ENCODE peak calls at places on chromosomes 1 and 21, in five cellular contexts. U is CD8-positive, alpha-beta T cell; K is AG08396; I is MM.1S; S is left lung. X is an unnamed sample.

GRCh38 chr1:12276225-12276624 is 46.4 kb downstream of the VPS13D start:
- DNase-seq in U (no peak), K (peak), I (peak), S (no peak), X (no peak)

GRCh38 chr1:152347116-152347728 is 12.6 kb downstream of the FLG2 start:
- DNase-seq in U (peak), K (peak), I (peak), S (no peak), X (no peak)

GRCh38 chr1:168422203-168422848 is 121.5 kb downstream of the XCL2 start:
- DNase-seq in U (no peak), K (no peak), I (no peak), S (no peak), X (no peak)

GRCh38 chr1:43274125-43274803 is 4.5 kb downstream of the TMEM125 start:
- DNase-seq in U (peak), K (no peak), I (peak), S (no peak), X (peak)

GRCh38 chr1:20153000-20153418 is 13.9 kb downstream of the PLA2G2F start:
- DNase-seq in U (no peak), K (no peak), I (no peak), S (peak), X (no peak)

GRCh38 chr1:6795661-6796060 is 10.4 kb downstream of the CAMTA1 start:
- DNase-seq in U (no peak), K (peak), I (no peak), S (no peak), X (no peak)

GRCh38 chr1:94792876-94793605 is 27.1 kb upstream of the SLC44A3 start:
- DNase-seq in U (no peak), K (peak), I (no peak), S (no peak), X (no peak)

GRCh38 chr1:221625026-221625425 is 116.9 kb downstream of the DUSP10 start:
- DNase-seq in U (no peak), K (no peak), I (no peak), S (no peak), X (no peak)

GRCh38 chr1:47508900-47509488 is 71.2 kb downstream of the FOXD2 start:
- DNase-seq in U (no peak), K (no peak), I (no peak), S (no peak), X (no peak)

GRCh38 chr21:40685121-40685630 is 161.8 kb downstream of the DSCAM start:
- DNase-seq in U (no peak), K (no peak), I (no peak), S (no peak), X (no peak)

GRCh38 chr1:1925437-1926345 is 6.6 kb upstream of the TMEM52 start:
- DNase-seq in U (no peak), K (no peak), I (no peak), S (no peak), X (no peak)

GRCh38 chr1:192807968-192808587 is 761 bp upstream of the RGS2 start:
- DNase-seq in U (no peak), K (peak), I (no peak), S (no peak), X (no peak)

GRCh38 chr21:36203603-36203889 is 46.9 kb downstream of the DOP1B start:
- DNase-seq in U (no peak), K (peak), I (peak), S (no peak), X (no peak)

GRCh38 chr1:191757003-191757402 is 401.3 kb upstream of the RGS18 start:
- DNase-seq in U (no peak), K (no peak), I (no peak), S (no peak), X (no peak)

GRCh38 chr1:212293579-212293978 is 8.4 kb downstream of the PPP2R5A start:
- DNase-seq in U (no peak), K (no peak), I (no peak), S (no peak), X (no peak)

GRCh38 chr1:163824006-163824405 is 502.3 kb downstream of the NUF2 start:
- DNase-seq in U (no peak), K (peak), I (no peak), S (peak), X (no peak)

GRCh38 chr1:206685256-206685748 is 597 bp downstream of the MAPKAPK2 start:
- DNase-seq in U (peak), K (peak), I (peak), S (no peak), X (peak)

GRCh38 chr1:211066781-211067384 is 67.1 kb downstream of the KCNH1 start:
- DNase-seq in U (no peak), K (no peak), I (no peak), S (no peak), X (no peak)

GRCh38 chr1:207031016-207031415 is 1.5 kb downstream of the C1orf116 start:
- DNase-seq in U (no peak), K (no peak), I (no peak), S (no peak), X (no peak)

GRCh38 chr1:87949711-87950110 is 621.0 kb downstream of the LMO4 start:
- DNase-seq in U (no peak), K (no peak), I (no peak), S (no peak), X (no peak)

GRCh38 chr1:56183151-56183550 is 396.2 kb downstream of the PLPP3 start:
- DNase-seq in U (no peak), K (no peak), I (no peak), S (no peak), X (no peak)

GRCh38 chr1:178057131-178057765 is 36.7 kb upstream of the RASAL2 start:
- DNase-seq in U (no peak), K (no peak), I (no peak), S (no peak), X (no peak)

GRCh38 chr1:33500547-33500946 is 28.1 kb downstream of the ZSCAN20 start:
- DNase-seq in U (no peak), K (no peak), I (no peak), S (no peak), X (no peak)

GRCh38 chr1:187408217-187409004 is 579.7 kb downstream of the PLA2G4A start:
- DNase-seq in U (no peak), K (no peak), I (no peak), S (no peak), X (no peak)